ENCODE peak calls at places on chromosomes 3 and 15, in five cellular contexts. One of them, this sample, is unnamed.

GRCh38 chr15:72685925-72686794 is at the start of the genes BBS4 and HIGD2B:
- DNase-seq in GM12878: peak; percentile 70
- DNase-seq in H1: peak; percentile 93
- DNase-seq in K562: peak; percentile 94
- DNase-seq in HepG2: peak; percentile 87
- DNase-seq in this sample: peak; percentile 81

GRCh38 chr3:10975695-10976234 is 16.8 kb upstream of the SLC6A1 start:
- DNase-seq in K562: peak; percentile 6
- DNase-seq in HepG2: no peak
- DNase-seq in H1: no peak
- DNase-seq in GM12878: no peak
- DNase-seq in this sample: no peak

GRCh38 chr3:71450985-71451560 is 132.5 kb downstream of the FOXP1 start:
- DNase-seq in K562: no peak
- DNase-seq in GM12878: no peak
- DNase-seq in HepG2: no peak
- DNase-seq in H1: no peak
- DNase-seq in this sample: no peak

GRCh38 chr3:69273895-69274294 is 112.0 kb downstream of the FRMD4B start:
- DNase-seq in HepG2: no peak
- DNase-seq in K562: no peak
- DNase-seq in GM12878: no peak
- DNase-seq in H1: no peak
- DNase-seq in this sample: no peak

GRCh38 chr15:100180921-100181320 is 160.9 kb downstream of the ADAMTS17 start:
- DNase-seq in H1: no peak
- DNase-seq in K562: no peak
- DNase-seq in GM12878: no peak
- DNase-seq in HepG2: no peak
- DNase-seq in this sample: no peak

GRCh38 chr15:74869726-74870407 is 3.3 kb downstream of the SCAMP2 start:
- DNase-seq in HepG2: no peak
- DNase-seq in H1: no peak
- DNase-seq in K562: peak; percentile 34
- DNase-seq in GM12878: peak; percentile 97
- DNase-seq in this sample: peak; percentile 60

GRCh38 chr3:107826727-107827126 is 264.1 kb downstream of the CD47 start:
- DNase-seq in HepG2: no peak
- DNase-seq in GM12878: no peak
- DNase-seq in H1: no peak
- DNase-seq in K562: no peak
- DNase-seq in this sample: no peak

GRCh38 chr3:36681867-36682266 is 82.5 kb downstream of the DCLK3 start:
- DNase-seq in H1: no peak
- DNase-seq in GM12878: no peak
- DNase-seq in K562: no peak
- DNase-seq in HepG2: no peak
- DNase-seq in this sample: no peak

GRCh38 chr3:161913786-161914389 is 417.3 kb downstream of the OTOL1 start:
- DNase-seq in GM12878: no peak
- DNase-seq in K562: no peak
- DNase-seq in HepG2: peak; percentile 59
- DNase-seq in H1: no peak
- DNase-seq in this sample: no peak

GRCh38 chr3:122679467-122680291 is 960 bp upstream of the PARP14 start:
- DNase-seq in K562: peak; percentile 70
- DNase-seq in H1: no peak
- DNase-seq in GM12878: no peak
- DNase-seq in HepG2: no peak
- DNase-seq in this sample: no peak

GRCh38 chr3:8637348-8637747 is 7.2 kb downstream of the SSUH2 start:
- DNase-seq in H1: no peak
- DNase-seq in GM12878: no peak
- DNase-seq in K562: no peak
- DNase-seq in HepG2: no peak
- DNase-seq in this sample: no peak

GRCh38 chr3:66261318-66261717 is 40.5 kb downstream of the SLC25A26 start:
- DNase-seq in H1: no peak
- DNase-seq in HepG2: no peak
- DNase-seq in K562: no peak
- DNase-seq in GM12878: no peak
- DNase-seq in this sample: no peak

GRCh38 chr3:179995406-179995805 is 41.3 kb downstream of the PEX5L start:
- DNase-seq in K562: no peak
- DNase-seq in H1: no peak
- DNase-seq in HepG2: no peak
- DNase-seq in GM12878: no peak
- DNase-seq in this sample: no peak

GRCh38 chr15:40399370-40399769 is 6.2 kb upstream of the IVD start:
- DNase-seq in GM12878: no peak
- DNase-seq in HepG2: no peak
- DNase-seq in K562: no peak
- DNase-seq in H1: no peak
- DNase-seq in this sample: no peak

GRCh38 chr3:194023501-194024280 is 112.3 kb upstream of the HES1 start:
- DNase-seq in H1: no peak
- DNase-seq in GM12878: no peak
- DNase-seq in K562: no peak
- DNase-seq in HepG2: no peak
- DNase-seq in this sample: peak; percentile 74

GRCh38 chr15:61159901-61160300 is 69.2 kb downstream of the RORA start:
- DNase-seq in HepG2: no peak
- DNase-seq in H1: no peak
- DNase-seq in GM12878: no peak
- DNase-seq in K562: no peak
- DNase-seq in this sample: no peak

GRCh38 chr3:195075199-195075940 is 195.6 kb downstream of the XXYLT1 start:
- DNase-seq in H1: no peak
- DNase-seq in K562: no peak
- DNase-seq in HepG2: no peak
- DNase-seq in GM12878: no peak
- DNase-seq in this sample: no peak

GRCh38 chr3:128846501-128846900 is 32.9 kb upstream of the ACAD9 start:
- DNase-seq in H1: no peak
- DNase-seq in GM12878: no peak
- DNase-seq in K562: no peak
- DNase-seq in HepG2: no peak
- DNase-seq in this sample: no peak

GRCh38 chr3:134496481-134497071 is 10.7 kb downstream of the CEP63 start:
- DNase-seq in GM12878: no peak
- DNase-seq in HepG2: no peak
- DNase-seq in H1: no peak
- DNase-seq in K562: peak; percentile 78
- DNase-seq in this sample: peak; percentile 60

GRCh38 chr15:55253580-55253979 is 36.0 kb downstream of the RAB27A start:
- DNase-seq in K562: no peak
- DNase-seq in H1: no peak
- DNase-seq in GM12878: no peak
- DNase-seq in HepG2: no peak
- DNase-seq in this sample: no peak

GRCh38 chr15:74657846-74658245 is 38.0 kb downstream of the EDC3 start:
- DNase-seq in GM12878: no peak
- DNase-seq in H1: no peak
- DNase-seq in K562: peak; percentile 36
- DNase-seq in HepG2: no peak
- DNase-seq in this sample: no peak

GRCh38 chr3:84963137-84963536 is 4.3 kb downstream of the CADM2 start:
- DNase-seq in HepG2: no peak
- DNase-seq in H1: no peak
- DNase-seq in K562: no peak
- DNase-seq in GM12878: no peak
- DNase-seq in this sample: peak; percentile 10

GRCh38 chr3:84967767-84968581 is 9.2 kb downstream of the CADM2 start:
- DNase-seq in H1: no peak
- DNase-seq in K562: no peak
- DNase-seq in GM12878: no peak
- DNase-seq in HepG2: no peak
- DNase-seq in this sample: no peak

GRCh38 chr3:84962460-84962859 is 3.7 kb downstream of the CADM2 start:
- DNase-seq in K562: no peak
- DNase-seq in GM12878: no peak
- DNase-seq in HepG2: no peak
- DNase-seq in H1: no peak
- DNase-seq in this sample: no peak

GRCh38 chr3:84961492-84962255 is 2.9 kb downstream of the CADM2 start:
- DNase-seq in HepG2: no peak
- DNase-seq in GM12878: no peak
- DNase-seq in H1: peak; percentile 57
- DNase-seq in K562: no peak
- DNase-seq in this sample: peak; percentile 9

GRCh38 chr3:84965141-84965540 is 6.4 kb downstream of the CADM2 start:
- DNase-seq in GM12878: no peak
- DNase-seq in HepG2: peak; percentile 10
- DNase-seq in H1: peak; percentile 65
- DNase-seq in K562: no peak
- DNase-seq in this sample: peak; percentile 63
- TF ChIP-seq RFX5 in GM12878: no peak
- TF ChIP-seq RFX5 in HepG2: no peak
- TF ChIP-seq RFX5 in H1: no peak
- TF ChIP-seq RFX5 in K562: no peak
- TF ChIP-seq RFX5 in this sample: no peak

GRCh38 chr15:63801910-63802309 is 31.8 kb downstream of the HERC1 start:
- DNase-seq in GM12878: no peak
- DNase-seq in K562: no peak
- DNase-seq in H1: no peak
- DNase-seq in HepG2: no peak
- DNase-seq in this sample: no peak

GRCh38 chr15:63800739-63801138 is 33.0 kb downstream of the HERC1 start:
- DNase-seq in H1: no peak
- DNase-seq in GM12878: no peak
- DNase-seq in K562: no peak
- DNase-seq in HepG2: no peak
- DNase-seq in this sample: no peak

GRCh38 chr15:63801171-63801570 is 32.6 kb downstream of the HERC1 start:
- DNase-seq in HepG2: no peak
- DNase-seq in H1: no peak
- DNase-seq in K562: no peak
- DNase-seq in GM12878: no peak
- DNase-seq in this sample: no peak

GRCh38 chr15:63803106-63803886 is 30.5 kb downstream of the HERC1 start:
- DNase-seq in H1: no peak
- DNase-seq in GM12878: no peak
- DNase-seq in HepG2: no peak
- DNase-seq in K562: no peak
- DNase-seq in this sample: peak; percentile 15

DNA sequence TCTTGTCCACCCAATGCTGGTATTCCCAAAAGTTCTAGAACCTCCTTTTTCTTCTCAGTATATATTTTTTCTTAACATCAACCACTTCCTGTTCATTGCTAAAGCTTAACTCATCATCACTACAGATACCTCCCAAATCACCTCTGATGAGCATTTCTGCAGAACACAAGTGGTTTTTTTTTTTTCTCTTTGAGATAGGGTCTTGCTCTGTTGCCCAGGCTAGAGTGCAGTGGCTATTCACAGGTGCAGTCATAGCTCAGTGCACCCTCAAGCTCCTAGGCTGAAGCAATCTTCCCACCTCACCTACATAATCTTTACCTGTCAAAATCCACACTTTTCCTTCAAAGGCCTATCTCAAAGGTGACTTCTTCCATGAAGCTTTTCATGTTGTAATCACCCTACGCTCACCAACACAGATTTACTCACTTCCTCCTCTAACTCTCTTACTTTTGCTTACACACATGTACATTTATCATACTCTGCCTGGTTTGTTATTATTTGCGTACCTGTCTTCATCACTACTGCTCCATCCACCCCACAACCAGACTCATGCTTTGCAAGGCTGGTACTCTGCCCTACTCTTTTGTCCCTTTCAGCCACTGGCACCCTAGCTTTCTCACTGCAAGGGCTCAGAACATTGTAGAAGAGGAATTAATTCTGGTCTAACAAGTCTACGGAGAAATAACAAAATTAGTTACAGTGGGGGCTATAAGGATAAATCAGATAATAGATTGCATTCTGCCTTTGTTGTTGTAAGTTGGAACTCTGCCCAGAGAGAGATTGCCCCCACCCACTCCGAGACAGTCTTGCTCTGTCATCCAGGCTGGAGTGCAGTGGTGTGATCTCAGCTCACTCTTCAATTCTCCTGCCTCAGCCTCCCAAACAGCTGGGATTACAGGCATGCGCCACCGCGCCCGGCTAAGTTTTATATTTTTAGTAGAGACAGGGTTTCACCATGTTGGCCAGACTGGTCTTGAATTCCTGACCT is 27.5 kb downstream of the HERC1 start:
- DNase-seq in GM12878: no peak
- DNase-seq in HepG2: no peak
- DNase-seq in K562: peak; percentile 79
- DNase-seq in H1: no peak
- DNase-seq in this sample: no peak
- TF ChIP-seq SIN3A in GM12878: no peak
- TF ChIP-seq SIN3A in HepG2: no peak
- TF ChIP-seq SIN3A in K562: no peak
- TF ChIP-seq SIN3A in H1: no peak
- TF ChIP-seq SIN3A in this sample: no peak

DNA sequence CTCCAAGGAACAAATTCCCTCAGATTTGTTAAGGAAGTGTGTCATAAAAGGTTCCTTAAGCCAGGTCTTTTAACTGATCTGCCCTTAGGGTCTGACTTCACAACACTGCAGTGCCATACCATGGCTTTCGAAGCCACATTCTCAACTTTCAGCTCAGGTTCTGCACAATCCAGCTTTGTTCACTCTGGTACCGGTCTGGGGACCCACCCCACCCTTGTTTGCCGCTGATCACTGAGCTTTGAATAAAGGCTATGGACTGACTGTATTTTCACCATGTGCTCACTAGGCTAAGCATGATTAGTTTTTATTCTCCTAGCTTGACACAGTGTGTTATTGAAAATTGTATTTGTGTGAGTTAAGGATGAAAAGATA is 15.9 kb downstream of the SNX1 start:
- DNase-seq in K562: no peak
- DNase-seq in HepG2: peak; percentile 42
- DNase-seq in H1: no peak
- DNase-seq in GM12878: no peak
- DNase-seq in this sample: no peak
- TF ChIP-seq RFX5 in K562: no peak
- TF ChIP-seq RFX5 in HepG2: no peak
- TF ChIP-seq RFX5 in H1: no peak
- TF ChIP-seq RFX5 in GM12878: no peak
- TF ChIP-seq RFX5 in this sample: no peak

DNA sequence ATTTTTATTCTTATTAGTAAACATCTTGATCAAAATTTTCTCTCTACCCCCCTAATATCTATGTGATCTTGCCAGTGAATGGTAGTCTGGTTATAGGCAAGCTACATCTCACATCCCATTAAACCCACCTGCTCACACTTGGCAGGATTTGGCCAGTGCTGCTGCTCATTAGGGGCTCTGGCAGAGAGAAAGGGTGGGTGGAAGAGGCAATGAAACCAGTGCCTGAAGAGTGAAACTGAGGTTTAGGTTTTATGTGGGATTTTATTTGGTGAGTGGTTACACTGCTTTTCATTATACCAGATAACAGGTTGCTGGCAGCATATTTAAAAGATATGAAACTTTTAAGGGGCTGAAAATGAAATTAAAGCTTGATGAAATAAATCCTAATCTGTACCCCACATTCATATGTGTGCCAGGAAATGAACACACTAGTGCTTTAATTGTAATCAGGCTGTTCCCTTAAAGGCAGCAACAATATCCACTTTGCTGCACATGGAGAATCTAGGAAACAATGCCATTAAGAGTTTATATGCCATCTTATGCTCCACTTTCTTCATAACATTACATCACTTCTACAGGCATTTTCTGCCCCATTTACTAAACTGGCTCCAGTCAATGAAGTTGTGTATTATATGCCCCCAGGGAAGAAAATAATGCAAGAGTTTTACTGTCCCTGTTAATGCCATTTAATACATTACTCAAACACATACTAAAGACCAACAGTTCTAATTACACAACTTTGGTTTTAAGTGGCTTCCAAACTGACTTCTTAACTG is 688.7 kb downstream of the MECOM start:
- DNase-seq in GM12878: no peak
- DNase-seq in HepG2: no peak
- DNase-seq in K562: no peak
- DNase-seq in H1: no peak
- DNase-seq in this sample: no peak
- TF ChIP-seq SIN3A in GM12878: no peak
- TF ChIP-seq SIN3A in HepG2: no peak
- TF ChIP-seq SIN3A in K562: no peak
- TF ChIP-seq SIN3A in H1: no peak
- TF ChIP-seq SIN3A in this sample: no peak

This sample was measured in SK-N-SH.